ENCODE peak calls at places on chromosomes 12 and 14, in four cellular contexts. U is iris pigment epithelial cell, H is fibroblast of villous mesenchyme, V is mucosa of gallbladder. Q is an unnamed sample.

GRCh38 chr12:4211372-4211771 is 62.2 kb upstream of the CCND2 start:
- DNase-seq in U (no peak), H (no peak), V (no peak), Q (no peak)

GRCh38 chr12:106696071-106696470 is 78.4 kb upstream of the RIC8B start:
- DNase-seq in U (no peak), H (no peak), V (peak), Q (no peak)

GRCh38 chr12:119669744-119670472 is 2.0 kb downstream of the PRKAB1 start:
- DNase-seq in U (no peak), H (no peak), V (peak), Q (no peak)

GRCh38 chr12:103785243-103786031 is 55.6 kb downstream of the NT5DC3 start:
- DNase-seq in U (no peak), H (no peak), V (no peak), Q (no peak)

GRCh38 chr12:99767809-99768208 is 120.3 kb downstream of the GARIN6 start:
- DNase-seq in U (peak), H (peak), V (no peak), Q (no peak)

GRCh38 chr12:22276313-22276712 is 58.2 kb downstream of the ST8SIA1 start:
- DNase-seq in U (no peak), H (no peak), V (no peak), Q (no peak)

GRCh38 chr14:69483765-69484443 is 624 bp upstream of the PLEKHD1 start:
- DNase-seq in U (peak), H (peak), V (no peak), Q (no peak)

GRCh38 chr14:98494582-98494981 is 777.4 kb downstream of the BCL11B start:
- DNase-seq in U (peak), H (no peak), V (no peak), Q (no peak)

GRCh38 chr12:111295176-111295575 is 73.7 kb downstream of the PHETA1 start:
- DNase-seq in U (no peak), H (no peak), V (no peak), Q (no peak)

GRCh38 chr12:124379938-124380754 is 85.3 kb downstream of the RFLNA start:
- DNase-seq in U (peak), H (peak), V (peak), Q (no peak)

GRCh38 chr14:39368261-39368959 is 63.8 kb downstream of the FBXO33 start:
- DNase-seq in U (peak), H (peak), V (peak), Q (no peak)

GRCh38 chr14:74610866-74611671 is 968 bp downstream of the LTBP2 start:
- DNase-seq in U (peak), H (peak), V (no peak), Q (no peak)

GRCh38 chr12:116582610-116583009 is 23.4 kb downstream of the MAP1LC3B2 start:
- DNase-seq in U (peak), H (peak), V (no peak), Q (no peak)

GRCh38 chr12:100289011-100289410 is 22.0 kb downstream of the SCYL2 start:
- DNase-seq in U (no peak), H (no peak), V (no peak), Q (no peak)

GRCh38 chr14:35332517-35333346 is 40.5 kb downstream of the PSMA6 start:
- DNase-seq in U (peak), H (peak), V (peak), Q (no peak)

Q was measured in stimulated activated naive B cell treated with anti-CD40 and anti-IgM and Interleukin-4, amounts not matched to agents 10 μg/mL and 1 μg/mL and 100 μg/mL, for 72 hours.